ENCODE peak calls at places on chromosomes 6 and 20, in ten cellular contexts. One of them, this sample, is unnamed.

GRCh38 chr6:43803783-43804549 is 34.0 kb downstream of the VEGFA start:
- DNase-seq in amniotic epithelial cell: peak
- DNase-seq in DMS53: peak
- DNase-seq in stimulated activated CD8-positive, alpha-beta memory T cell treated with anti-CD3 and anti-CD28 coated beads, Interleukin-4, amount 100 ng/mL, for 24 hours: no peak
- DNase-seq in lower lobe of right lung: no peak
- DNase-seq in LoVo: peak
- DNase-seq in NCI-H1092 treated with DMSO at 0.1 percent for 48 hours: no peak
- DNase-seq in midbrain: no peak
- DNase-seq in GM04504: no peak
- DNase-seq in coronary artery: no peak
- DNase-seq in this sample: no peak

GRCh38 chr6:168475188-168476013 is 34.4 kb downstream of the SMOC2 start:
- DNase-seq in amniotic epithelial cell: no peak
- DNase-seq in DMS53: no peak
- DNase-seq in stimulated activated CD8-positive, alpha-beta memory T cell treated with anti-CD3 and anti-CD28 coated beads, Interleukin-4, amount 100 ng/mL, for 24 hours: no peak
- DNase-seq in lower lobe of right lung: no peak
- DNase-seq in LoVo: no peak
- DNase-seq in NCI-H1092 treated with DMSO at 0.1 percent for 48 hours: no peak
- DNase-seq in midbrain: no peak
- DNase-seq in GM04504: no peak
- DNase-seq in coronary artery: no peak
- DNase-seq in this sample: no peak

GRCh38 chr6:120355822-120356221 is 978.5 kb downstream of the TBC1D32 start:
- DNase-seq in amniotic epithelial cell: peak
- DNase-seq in DMS53: no peak
- DNase-seq in stimulated activated CD8-positive, alpha-beta memory T cell treated with anti-CD3 and anti-CD28 coated beads, Interleukin-4, amount 100 ng/mL, for 24 hours: no peak
- DNase-seq in lower lobe of right lung: no peak
- DNase-seq in LoVo: no peak
- DNase-seq in NCI-H1092 treated with DMSO at 0.1 percent for 48 hours: no peak
- DNase-seq in midbrain: no peak
- DNase-seq in GM04504: no peak
- DNase-seq in coronary artery: no peak
- DNase-seq in this sample: no peak

GRCh38 chr6:148177589-148178233 is 164.9 kb upstream of the SASH1 start:
- DNase-seq in amniotic epithelial cell: peak
- DNase-seq in DMS53: peak
- DNase-seq in stimulated activated CD8-positive, alpha-beta memory T cell treated with anti-CD3 and anti-CD28 coated beads, Interleukin-4, amount 100 ng/mL, for 24 hours: peak
- DNase-seq in lower lobe of right lung: peak
- DNase-seq in LoVo: peak
- DNase-seq in NCI-H1092 treated with DMSO at 0.1 percent for 48 hours: peak
- DNase-seq in midbrain: peak
- DNase-seq in GM04504: no peak
- DNase-seq in coronary artery: no peak
- DNase-seq in this sample: peak

GRCh38 chr6:123733180-123733579 is 70.5 kb upstream of the NKAIN2 start:
- DNase-seq in amniotic epithelial cell: no peak
- DNase-seq in DMS53: no peak
- DNase-seq in stimulated activated CD8-positive, alpha-beta memory T cell treated with anti-CD3 and anti-CD28 coated beads, Interleukin-4, amount 100 ng/mL, for 24 hours: no peak
- DNase-seq in lower lobe of right lung: no peak
- DNase-seq in LoVo: no peak
- DNase-seq in NCI-H1092 treated with DMSO at 0.1 percent for 48 hours: no peak
- DNase-seq in midbrain: no peak
- DNase-seq in GM04504: no peak
- DNase-seq in coronary artery: no peak
- DNase-seq in this sample: no peak

GRCh38 chr20:60035486-60035885 is 77.3 kb downstream of the CDH26 start:
- DNase-seq in amniotic epithelial cell: no peak
- DNase-seq in DMS53: no peak
- DNase-seq in stimulated activated CD8-positive, alpha-beta memory T cell treated with anti-CD3 and anti-CD28 coated beads, Interleukin-4, amount 100 ng/mL, for 24 hours: no peak
- DNase-seq in lower lobe of right lung: no peak
- DNase-seq in LoVo: no peak
- DNase-seq in NCI-H1092 treated with DMSO at 0.1 percent for 48 hours: no peak
- DNase-seq in midbrain: no peak
- DNase-seq in GM04504: no peak
- DNase-seq in coronary artery: no peak
- DNase-seq in this sample: no peak

GRCh38 chr6:73792738-73793137 is 96.7 kb downstream of the CD109 start:
- DNase-seq in amniotic epithelial cell: no peak
- DNase-seq in DMS53: peak
- DNase-seq in stimulated activated CD8-positive, alpha-beta memory T cell treated with anti-CD3 and anti-CD28 coated beads, Interleukin-4, amount 100 ng/mL, for 24 hours: no peak
- DNase-seq in lower lobe of right lung: no peak
- DNase-seq in LoVo: no peak
- DNase-seq in NCI-H1092 treated with DMSO at 0.1 percent for 48 hours: no peak
- DNase-seq in midbrain: no peak
- DNase-seq in GM04504: no peak
- DNase-seq in coronary artery: no peak
- DNase-seq in this sample: no peak

GRCh38 chr20:37389844-37390275 is 43.9 kb downstream of the SRC start:
- DNase-seq in amniotic epithelial cell: no peak
- DNase-seq in DMS53: peak
- DNase-seq in stimulated activated CD8-positive, alpha-beta memory T cell treated with anti-CD3 and anti-CD28 coated beads, Interleukin-4, amount 100 ng/mL, for 24 hours: no peak
- DNase-seq in lower lobe of right lung: peak
- DNase-seq in LoVo: no peak
- DNase-seq in NCI-H1092 treated with DMSO at 0.1 percent for 48 hours: no peak
- DNase-seq in midbrain: no peak
- DNase-seq in GM04504: no peak
- DNase-seq in coronary artery: peak
- DNase-seq in this sample: no peak

GRCh38 chr6:7129360-7129759 is 21.6 kb downstream of the RREB1 start:
- DNase-seq in amniotic epithelial cell: no peak
- DNase-seq in DMS53: no peak
- DNase-seq in stimulated activated CD8-positive, alpha-beta memory T cell treated with anti-CD3 and anti-CD28 coated beads, Interleukin-4, amount 100 ng/mL, for 24 hours: no peak
- DNase-seq in lower lobe of right lung: no peak
- DNase-seq in LoVo: no peak
- DNase-seq in NCI-H1092 treated with DMSO at 0.1 percent for 48 hours: no peak
- DNase-seq in midbrain: no peak
- DNase-seq in GM04504: no peak
- DNase-seq in coronary artery: no peak
- DNase-seq in this sample: no peak

GRCh38 chr6:110322151-110323003 is 35.8 kb downstream of the METTL24 start:
- DNase-seq in amniotic epithelial cell: no peak
- DNase-seq in DMS53: no peak
- DNase-seq in stimulated activated CD8-positive, alpha-beta memory T cell treated with anti-CD3 and anti-CD28 coated beads, Interleukin-4, amount 100 ng/mL, for 24 hours: no peak
- DNase-seq in lower lobe of right lung: no peak
- DNase-seq in LoVo: no peak
- DNase-seq in NCI-H1092 treated with DMSO at 0.1 percent for 48 hours: no peak
- DNase-seq in midbrain: no peak
- DNase-seq in GM04504: no peak
- DNase-seq in coronary artery: no peak
- DNase-seq in this sample: no peak

GRCh38 chr6:101000334-101000733 is 119.2 kb upstream of the ASCC3 start:
- DNase-seq in amniotic epithelial cell: peak
- DNase-seq in DMS53: peak
- DNase-seq in stimulated activated CD8-positive, alpha-beta memory T cell treated with anti-CD3 and anti-CD28 coated beads, Interleukin-4, amount 100 ng/mL, for 24 hours: no peak
- DNase-seq in lower lobe of right lung: no peak
- DNase-seq in LoVo: no peak
- DNase-seq in NCI-H1092 treated with DMSO at 0.1 percent for 48 hours: no peak
- DNase-seq in midbrain: no peak
- DNase-seq in GM04504: no peak
- DNase-seq in coronary artery: no peak
- DNase-seq in this sample: no peak

GRCh38 chr6:1029196-1029595 is 282.7 kb upstream of the FOXQ1 start:
- DNase-seq in amniotic epithelial cell: no peak
- DNase-seq in DMS53: no peak
- DNase-seq in stimulated activated CD8-positive, alpha-beta memory T cell treated with anti-CD3 and anti-CD28 coated beads, Interleukin-4, amount 100 ng/mL, for 24 hours: no peak
- DNase-seq in lower lobe of right lung: no peak
- DNase-seq in LoVo: no peak
- DNase-seq in NCI-H1092 treated with DMSO at 0.1 percent for 48 hours: no peak
- DNase-seq in midbrain: no peak
- DNase-seq in GM04504: peak
- DNase-seq in coronary artery: peak
- DNase-seq in this sample: no peak

GRCh38 chr6:129454482-129454881 is 255.5 kb downstream of the ARHGAP18 start:
- DNase-seq in amniotic epithelial cell: no peak
- DNase-seq in DMS53: no peak
- DNase-seq in stimulated activated CD8-positive, alpha-beta memory T cell treated with anti-CD3 and anti-CD28 coated beads, Interleukin-4, amount 100 ng/mL, for 24 hours: no peak
- DNase-seq in lower lobe of right lung: no peak
- DNase-seq in LoVo: no peak
- DNase-seq in NCI-H1092 treated with DMSO at 0.1 percent for 48 hours: no peak
- DNase-seq in midbrain: no peak
- DNase-seq in GM04504: no peak
- DNase-seq in coronary artery: no peak
- DNase-seq in this sample: no peak

GRCh38 chr6:134979142-134979541 is 29.2 kb upstream of the ALDH8A1 start:
- DNase-seq in amniotic epithelial cell: no peak
- DNase-seq in DMS53: no peak
- DNase-seq in stimulated activated CD8-positive, alpha-beta memory T cell treated with anti-CD3 and anti-CD28 coated beads, Interleukin-4, amount 100 ng/mL, for 24 hours: peak
- DNase-seq in lower lobe of right lung: no peak
- DNase-seq in LoVo: no peak
- DNase-seq in NCI-H1092 treated with DMSO at 0.1 percent for 48 hours: no peak
- DNase-seq in midbrain: no peak
- DNase-seq in GM04504: no peak
- DNase-seq in coronary artery: no peak
- DNase-seq in this sample: no peak

GRCh38 chr6:36955136-36955535 is 598 bp downstream of the PI16 start:
- DNase-seq in amniotic epithelial cell: no peak
- DNase-seq in DMS53: no peak
- DNase-seq in stimulated activated CD8-positive, alpha-beta memory T cell treated with anti-CD3 and anti-CD28 coated beads, Interleukin-4, amount 100 ng/mL, for 24 hours: no peak
- DNase-seq in lower lobe of right lung: no peak
- DNase-seq in LoVo: no peak
- DNase-seq in NCI-H1092 treated with DMSO at 0.1 percent for 48 hours: no peak
- DNase-seq in midbrain: no peak
- DNase-seq in GM04504: no peak
- DNase-seq in coronary artery: no peak
- DNase-seq in this sample: no peak

GRCh38 chr6:31888281-31889258 is 8.9 kb downstream of the EHMT2 start:
- DNase-seq in amniotic epithelial cell: no peak
- DNase-seq in DMS53: peak
- DNase-seq in stimulated activated CD8-positive, alpha-beta memory T cell treated with anti-CD3 and anti-CD28 coated beads, Interleukin-4, amount 100 ng/mL, for 24 hours: peak
- DNase-seq in lower lobe of right lung: no peak
- DNase-seq in LoVo: no peak
- DNase-seq in NCI-H1092 treated with DMSO at 0.1 percent for 48 hours: no peak
- DNase-seq in midbrain: no peak
- DNase-seq in GM04504: no peak
- DNase-seq in coronary artery: no peak
- DNase-seq in this sample: no peak

GRCh38 chr6:93581371-93581770 is 162.0 kb upstream of the EPHA7 start:
- DNase-seq in amniotic epithelial cell: no peak
- DNase-seq in DMS53: peak
- DNase-seq in stimulated activated CD8-positive, alpha-beta memory T cell treated with anti-CD3 and anti-CD28 coated beads, Interleukin-4, amount 100 ng/mL, for 24 hours: no peak
- DNase-seq in lower lobe of right lung: no peak
- DNase-seq in LoVo: no peak
- DNase-seq in NCI-H1092 treated with DMSO at 0.1 percent for 48 hours: peak
- DNase-seq in midbrain: no peak
- DNase-seq in GM04504: no peak
- DNase-seq in coronary artery: no peak
- DNase-seq in this sample: no peak

GRCh38 chr6:88992741-88993557 is 29.5 kb upstream of the RNGTT start:
- DNase-seq in amniotic epithelial cell: peak
- DNase-seq in DMS53: no peak
- DNase-seq in stimulated activated CD8-positive, alpha-beta memory T cell treated with anti-CD3 and anti-CD28 coated beads, Interleukin-4, amount 100 ng/mL, for 24 hours: no peak
- DNase-seq in lower lobe of right lung: no peak
- DNase-seq in LoVo: no peak
- DNase-seq in NCI-H1092 treated with DMSO at 0.1 percent for 48 hours: no peak
- DNase-seq in midbrain: no peak
- DNase-seq in GM04504: no peak
- DNase-seq in coronary artery: no peak
- DNase-seq in this sample: no peak

GRCh38 chr6:159044899-159045727 is at the start of gene TAGAP:
- DNase-seq in amniotic epithelial cell: peak
- DNase-seq in DMS53: peak
- DNase-seq in stimulated activated CD8-positive, alpha-beta memory T cell treated with anti-CD3 and anti-CD28 coated beads, Interleukin-4, amount 100 ng/mL, for 24 hours: peak
- DNase-seq in lower lobe of right lung: peak
- DNase-seq in LoVo: no peak
- DNase-seq in NCI-H1092 treated with DMSO at 0.1 percent for 48 hours: no peak
- DNase-seq in midbrain: peak
- DNase-seq in GM04504: no peak
- DNase-seq in coronary artery: no peak
- DNase-seq in this sample: no peak

GRCh38 chr20:10497283-10497682 is 62.2 kb downstream of the SLX4IP start:
- DNase-seq in amniotic epithelial cell: no peak
- DNase-seq in DMS53: no peak
- DNase-seq in stimulated activated CD8-positive, alpha-beta memory T cell treated with anti-CD3 and anti-CD28 coated beads, Interleukin-4, amount 100 ng/mL, for 24 hours: no peak
- DNase-seq in lower lobe of right lung: no peak
- DNase-seq in LoVo: no peak
- DNase-seq in NCI-H1092 treated with DMSO at 0.1 percent for 48 hours: no peak
- DNase-seq in midbrain: no peak
- DNase-seq in GM04504: no peak
- DNase-seq in coronary artery: no peak
- DNase-seq in this sample: no peak

GRCh38 chr6:139147628-139148027 is 12.7 kb downstream of the HECA start:
- DNase-seq in amniotic epithelial cell: no peak
- DNase-seq in DMS53: no peak
- DNase-seq in stimulated activated CD8-positive, alpha-beta memory T cell treated with anti-CD3 and anti-CD28 coated beads, Interleukin-4, amount 100 ng/mL, for 24 hours: no peak
- DNase-seq in lower lobe of right lung: no peak
- DNase-seq in LoVo: no peak
- DNase-seq in NCI-H1092 treated with DMSO at 0.1 percent for 48 hours: no peak
- DNase-seq in midbrain: no peak
- DNase-seq in GM04504: no peak
- DNase-seq in coronary artery: no peak
- DNase-seq in this sample: no peak

GRCh38 chr6:3457710-3458605 is 1.1 kb upstream of the SLC22A23 start:
- DNase-seq in amniotic epithelial cell: no peak
- DNase-seq in DMS53: peak
- DNase-seq in stimulated activated CD8-positive, alpha-beta memory T cell treated with anti-CD3 and anti-CD28 coated beads, Interleukin-4, amount 100 ng/mL, for 24 hours: no peak
- DNase-seq in lower lobe of right lung: peak
- DNase-seq in LoVo: peak
- DNase-seq in NCI-H1092 treated with DMSO at 0.1 percent for 48 hours: peak
- DNase-seq in midbrain: peak
- DNase-seq in GM04504: no peak
- DNase-seq in coronary artery: no peak
- DNase-seq in this sample: peak

GRCh38 chr6:142335415-142335814 is 33.6 kb downstream of the ADGRG6 start:
- DNase-seq in amniotic epithelial cell: no peak
- DNase-seq in DMS53: no peak
- DNase-seq in stimulated activated CD8-positive, alpha-beta memory T cell treated with anti-CD3 and anti-CD28 coated beads, Interleukin-4, amount 100 ng/mL, for 24 hours: no peak
- DNase-seq in lower lobe of right lung: no peak
- DNase-seq in LoVo: no peak
- DNase-seq in NCI-H1092 treated with DMSO at 0.1 percent for 48 hours: no peak
- DNase-seq in midbrain: no peak
- DNase-seq in GM04504: no peak
- DNase-seq in coronary artery: no peak
- DNase-seq in this sample: no peak

GRCh38 chr20:19785173-19785799 is 27.2 kb downstream of the RIN2 start:
- DNase-seq in amniotic epithelial cell: peak
- DNase-seq in DMS53: no peak
- DNase-seq in stimulated activated CD8-positive, alpha-beta memory T cell treated with anti-CD3 and anti-CD28 coated beads, Interleukin-4, amount 100 ng/mL, for 24 hours: no peak
- DNase-seq in lower lobe of right lung: no peak
- DNase-seq in LoVo: no peak
- DNase-seq in NCI-H1092 treated with DMSO at 0.1 percent for 48 hours: no peak
- DNase-seq in midbrain: peak
- DNase-seq in GM04504: peak
- DNase-seq in coronary artery: no peak
- DNase-seq in this sample: no peak

GRCh38 chr6:80469977-80470376 is 363.5 kb downstream of the BCKDHB start:
- DNase-seq in amniotic epithelial cell: no peak
- DNase-seq in DMS53: no peak
- DNase-seq in stimulated activated CD8-positive, alpha-beta memory T cell treated with anti-CD3 and anti-CD28 coated beads, Interleukin-4, amount 100 ng/mL, for 24 hours: no peak
- DNase-seq in lower lobe of right lung: no peak
- DNase-seq in LoVo: no peak
- DNase-seq in NCI-H1092 treated with DMSO at 0.1 percent for 48 hours: no peak
- DNase-seq in midbrain: no peak
- DNase-seq in GM04504: no peak
- DNase-seq in coronary artery: no peak
- DNase-seq in this sample: no peak

GRCh38 chr6:164410017-164410416 is 899.4 kb downstream of the C6orf118 start:
- DNase-seq in amniotic epithelial cell: no peak
- DNase-seq in DMS53: no peak
- DNase-seq in stimulated activated CD8-positive, alpha-beta memory T cell treated with anti-CD3 and anti-CD28 coated beads, Interleukin-4, amount 100 ng/mL, for 24 hours: no peak
- DNase-seq in lower lobe of right lung: no peak
- DNase-seq in LoVo: no peak
- DNase-seq in NCI-H1092 treated with DMSO at 0.1 percent for 48 hours: no peak
- DNase-seq in midbrain: no peak
- DNase-seq in GM04504: no peak
- DNase-seq in coronary artery: no peak
- DNase-seq in this sample: no peak

GRCh38 chr6:89372506-89372901 is 20.0 kb upstream of the UBE2J1 start:
- DNase-seq in amniotic epithelial cell: no peak
- DNase-seq in DMS53: peak
- DNase-seq in stimulated activated CD8-positive, alpha-beta memory T cell treated with anti-CD3 and anti-CD28 coated beads, Interleukin-4, amount 100 ng/mL, for 24 hours: no peak
- DNase-seq in lower lobe of right lung: no peak
- DNase-seq in LoVo: no peak
- DNase-seq in NCI-H1092 treated with DMSO at 0.1 percent for 48 hours: no peak
- DNase-seq in midbrain: peak
- DNase-seq in GM04504: no peak
- DNase-seq in coronary artery: no peak
- DNase-seq in this sample: no peak

GRCh38 chr6:170464524-170464979 is 88.6 kb downstream of the PSMB1 start:
- DNase-seq in amniotic epithelial cell: no peak
- DNase-seq in DMS53: peak
- DNase-seq in stimulated activated CD8-positive, alpha-beta memory T cell treated with anti-CD3 and anti-CD28 coated beads, Interleukin-4, amount 100 ng/mL, for 24 hours: peak
- DNase-seq in lower lobe of right lung: no peak
- DNase-seq in LoVo: no peak
- DNase-seq in NCI-H1092 treated with DMSO at 0.1 percent for 48 hours: no peak
- DNase-seq in midbrain: no peak
- DNase-seq in GM04504: no peak
- DNase-seq in coronary artery: no peak
- DNase-seq in this sample: no peak